ENCODE peak calls at places on chromosomes 1 and 21, in nine cellular contexts. Q is HEK293T; W is T follicular helper cell; Y is GM18507; M is GDM1; E is CD8-positive, alpha-beta memory T cell; G is thoracic aorta; C is endothelial cell; F is pancreas. T is an unnamed sample.

GRCh38 chr1:234862944-234863515 is 253.1 kb upstream of the IRF2BP2 start:
- DNase-seq in G (peak), E (no peak), C (no peak), W (no peak), F (no peak), Q (no peak), Y (no peak), M (no peak), T (no peak)

GRCh38 chr21:18117116-18117515 is 127.5 kb upstream of the CHODL start:
- DNase-seq in M (no peak), Y (no peak), F (no peak), W (no peak), E (no peak), C (no peak), Q (no peak), G (no peak), T (no peak)

GRCh38 chr1:25107643-25108010 is 124.7 kb downstream of the SYF2 start:
- DNase-seq in W (no peak), G (no peak), M (no peak), E (no peak), Q (no peak), Y (no peak), C (no peak), F (no peak), T (no peak)

GRCh38 chr21:33071878-33072306 is 2.0 kb downstream of the OLIG1 start:
- DNase-seq in W (no peak), F (no peak), M (no peak), G (no peak), E (no peak), C (peak), Q (no peak), Y (no peak), T (no peak)

GRCh38 chr1:166947398-166948043 is 27.8 kb downstream of the ILDR2 start:
- DNase-seq in E (no peak), G (peak), M (peak), C (peak), Q (no peak), Y (no peak), F (peak), W (no peak), T (no peak)

GRCh38 chr1:178126790-178127189 is 32.9 kb downstream of the RASAL2 start:
- DNase-seq in F (no peak), W (no peak), G (no peak), C (no peak), Q (no peak), Y (no peak), M (no peak), E (no peak), T (peak)

GRCh38 chr21:42515708-42516502 is 2.3 kb downstream of the SLC37A1 start:
- DNase-seq in M (no peak), W (no peak), Q (no peak), Y (no peak), G (no peak), C (no peak), F (no peak), E (no peak), T (no peak)

GRCh38 chr1:237799762-237800474 is 90.8 kb downstream of the ZP4 start:
- DNase-seq in C (peak), Q (peak), Y (no peak), F (peak), W (peak), E (no peak), G (no peak), M (peak), T (peak)

GRCh38 chr1:4653796-4654715 is at the start of gene AJAP1:
- DNase-seq in E (no peak), M (no peak), W (no peak), G (no peak), F (no peak), Y (no peak), C (peak), Q (no peak), T (no peak)

GRCh38 chr1:245260116-245260882 is 105.5 kb downstream of the KIF26B start:
- DNase-seq in W (no peak), M (peak), G (no peak), F (no peak), Y (no peak), E (no peak), Q (no peak), C (no peak), T (no peak)

GRCh38 chr1:29719253-29719652 is 482.9 kb downstream of the PTPRU start:
- DNase-seq in Y (no peak), Q (no peak), W (no peak), F (no peak), C (no peak), E (no peak), G (no peak), M (no peak), T (no peak)

GRCh38 chr1:185450123-185450788 is 133.2 kb upstream of the IVNS1ABP start:
- DNase-seq in Y (no peak), E (no peak), Q (no peak), W (no peak), G (no peak), F (no peak), M (no peak), C (no peak), T (no peak)

GRCh38 chr1:240946926-240947325 is 335.0 kb upstream of the GREM2 start:
- DNase-seq in E (no peak), G (no peak), C (peak), F (no peak), M (no peak), W (no peak), Q (peak), Y (peak), T (no peak)

GRCh38 chr21:32888971-32889370 is 117.4 kb upstream of the PAXBP1 start:
- DNase-seq in G (no peak), Q (no peak), Y (no peak), W (no peak), M (no peak), E (no peak), C (no peak), F (no peak), T (no peak)

GRCh38 chr21:27094182-27094948 is 127.5 kb upstream of the ADAMTS5 start:
- DNase-seq in E (no peak), M (no peak), C (no peak), W (no peak), Q (no peak), Y (no peak), G (no peak), F (no peak), T (no peak)

GRCh38 chr1:156845055-156845952 is 13.6 kb downstream of the INSRR start:
- DNase-seq in G (no peak), W (peak), Y (no peak), F (no peak), C (no peak), E (peak), M (no peak), Q (no peak), T (no peak)

GRCh38 chr1:17869826-17870225 is 114.7 kb downstream of the ACTL8 start:
- DNase-seq in Q (no peak), F (no peak), M (no peak), G (no peak), Y (no peak), E (no peak), W (no peak), C (no peak), T (no peak)

GRCh38 chr1:22362626-22363402 is 88.8 kb upstream of the ZBTB40 start:
- DNase-seq in Q (no peak), E (no peak), G (no peak), M (no peak), C (no peak), Y (no peak), F (peak), W (no peak), T (no peak)

GRCh38 chr1:175277778-175278177 is 85.2 kb upstream of the KIAA0040 start:
- DNase-seq in C (no peak), M (no peak), Y (no peak), F (no peak), G (no peak), Q (no peak), W (no peak), E (no peak), T (no peak)

GRCh38 chr1:36115931-36116330 is 9.1 kb downstream of the COL8A2 start:
- DNase-seq in M (no peak), F (no peak), W (no peak), E (no peak), Y (no peak), G (no peak), Q (no peak), C (no peak), T (no peak)

GRCh38 chr1:205658943-205659581 is 21.2 kb downstream of the SLC45A3 start:
- DNase-seq in F (peak), C (peak), G (peak), E (peak), Q (peak), Y (peak), M (peak), W (peak), T (peak)

GRCh38 chr21:25571726-25572121 is 35.6 kb downstream of the MRPL39 start:
- DNase-seq in F (no peak), M (no peak), Y (no peak), W (no peak), C (no peak), E (no peak), Q (no peak), G (no peak), T (no peak)

GRCh38 chr1:54459140-54459539 is 52.9 kb upstream of the SSBP3 start:
- DNase-seq in C (no peak), E (no peak), Q (no peak), M (no peak), Y (no peak), F (no peak), W (no peak), G (no peak), T (no peak)

GRCh38 chr1:72526926-72527325 is 244.6 kb upstream of the NEGR1 start:
- DNase-seq in W (no peak), Y (no peak), F (no peak), Q (no peak), G (no peak), E (no peak), C (no peak), M (no peak), T (peak)

GRCh38 chr1:95183952-95184351 is 50.1 kb upstream of the RWDD3 start:
- DNase-seq in Y (no peak), F (no peak), E (no peak), Q (no peak), C (no peak), M (no peak), W (no peak), G (no peak), T (no peak)

GRCh38 chr1:184888505-184888904 is 85.8 kb downstream of the NIBAN1 start:
- DNase-seq in G (no peak), C (no peak), Q (no peak), Y (no peak), F (no peak), M (no peak), E (no peak), W (no peak), T (no peak)

GRCh38 chr1:228212415-228212965 is 4.6 kb downstream of the OBSCN start:
- DNase-seq in Q (no peak), E (no peak), G (no peak), F (peak), M (no peak), Y (no peak), C (no peak), W (no peak), T (no peak)

GRCh38 chr1:64539808-64540207 is 69.9 kb downstream of the CACHD1 start:
- DNase-seq in M (no peak), Q (no peak), E (no peak), F (peak), Y (no peak), W (no peak), G (peak), C (no peak), T (no peak)

GRCh38 chr1:94543003-94543402 is 1.4 kb upstream of the F3 start:
- DNase-seq in F (no peak), Y (no peak), Q (no peak), E (no peak), C (no peak), W (no peak), M (no peak), G (no peak), T (no peak)

GRCh38 chr1:202104073-202104472 is 18.6 kb upstream of the GPR37L1 start:
- DNase-seq in M (no peak), E (no peak), G (no peak), C (no peak), F (no peak), W (no peak), Q (no peak), Y (no peak), T (no peak)

GRCh38 chr1:198179556-198179981 is 22.8 kb downstream of the NEK7 start:
- DNase-seq in W (no peak), Q (no peak), Y (no peak), G (no peak), M (peak), E (peak), F (no peak), C (no peak), T (no peak)

GRCh38 chr1:163410073-163410522 is 88.3 kb downstream of the NUF2 start:
- DNase-seq in Y (no peak), Q (peak), M (no peak), E (peak), C (peak), F (no peak), W (no peak), G (no peak), T (peak)

GRCh38 chr1:111733183-111733995 is 5.8 kb downstream of the INKA2 start:
- DNase-seq in E (no peak), Y (no peak), Q (no peak), M (peak), G (no peak), W (no peak), C (peak), F (no peak), T (no peak)